ENCODE peak calls at places on chromosomes 3 and 15, in ten cellular contexts. S is effector memory CD8-positive, alpha-beta T cell; U is AG10803; A is astrocyte of the cerebellum; Y is activated T-cell treated with anti-CD3 and anti-CD28 coated beads for 1 hour; R is activated T-helper 2 cell treated with anti-CD3 and anti-CD28 coated beads, Interferon-gamma antibody, Interleukin-2, Interleukin-4, amounts not matched to agents 10 μg/mL and 5 μg/mL and 100 μg/mL, durations not matched to agents 14 hours and 24 hours and 36 hours; X is H7; C is T-helper 17 cell; G is stimulated activated naive CD4-positive, alpha-beta T cell; N is retina. H is an unnamed sample.

GRCh38 chr15:92449476-92449875 is 55.8 kb downstream of the ST8SIA2 start:
- DNase-seq in S (no peak), U (peak), A (peak), Y (no peak), R (no peak), X (no peak), C (no peak), G (no peak), N (no peak), H (no peak)

GRCh38 chr3:19013879-19014278 is 134.4 kb upstream of the KCNH8 start:
- DNase-seq in S (no peak), U (no peak), A (no peak), Y (no peak), R (no peak), X (no peak), C (no peak), G (no peak), N (no peak), H (no peak)

GRCh38 chr3:32181370-32181769 is 57.1 kb upstream of the CMTM8 start:
- DNase-seq in S (no peak), U (no peak), A (no peak), Y (no peak), R (no peak), X (no peak), C (no peak), G (no peak), N (peak), H (no peak)

GRCh38 chr3:57544181-57545125 is at the start of gene DNAH12:
- DNase-seq in S (no peak), U (no peak), A (peak), Y (no peak), R (no peak), X (peak), C (no peak), G (no peak), N (peak), H (no peak)

GRCh38 chr3:30140356-30140755 is 466.0 kb upstream of the TGFBR2 start:
- DNase-seq in S (no peak), U (peak), A (no peak), Y (no peak), R (no peak), X (no peak), C (no peak), G (no peak), N (no peak), H (no peak)

GRCh38 chr3:58429657-58430056 is 4.0 kb downstream of the PDHB start:
- DNase-seq in S (no peak), U (peak), A (peak), Y (no peak), R (no peak), X (no peak), C (no peak), G (no peak), N (no peak), H (no peak)

GRCh38 chr3:7106635-7107034 is 245.7 kb downstream of the GRM7 start:
- DNase-seq in S (no peak), U (no peak), A (no peak), Y (no peak), R (no peak), X (no peak), C (no peak), G (no peak), N (no peak), H (no peak)

GRCh38 chr15:52780172-52780980 is 9.8 kb downstream of the ONECUT1 start:
- DNase-seq in S (peak), U (peak), A (peak), Y (peak), R (peak), X (peak), C (peak), G (peak), N (peak), H (peak)

GRCh38 chr15:71329509-71330260 is 214.4 kb downstream of the THSD4 start:
- DNase-seq in S (no peak), U (peak), A (no peak), Y (no peak), R (no peak), X (no peak), C (no peak), G (no peak), N (no peak), H (no peak)

GRCh38 chr15:91100561-91101355 is 701 bp downstream of the SV2B start:
- DNase-seq in S (no peak), U (peak), A (no peak), Y (no peak), R (no peak), X (no peak), C (no peak), G (no peak), N (no peak), H (no peak)

GRCh38 chr3:70984756-70985155 is 598.8 kb downstream of the FOXP1 start:
- DNase-seq in S (no peak), U (peak), A (no peak), Y (no peak), R (no peak), X (no peak), C (no peak), G (no peak), N (no peak), H (no peak)

GRCh38 chr3:162317046-162317445 is 820.4 kb downstream of the OTOL1 start:
- DNase-seq in S (no peak), U (no peak), A (no peak), Y (no peak), R (no peak), X (no peak), C (no peak), G (no peak), N (no peak), H (no peak)

GRCh38 chr15:62739082-62739481 is 303.5 kb upstream of the TPM1 start:
- DNase-seq in S (no peak), U (peak), A (peak), Y (no peak), R (no peak), X (no peak), C (no peak), G (no peak), N (no peak), H (no peak)

GRCh38 chr3:105359098-105359762 is 7.5 kb upstream of the ALCAM start:
- DNase-seq in S (no peak), U (peak), A (no peak), Y (no peak), R (no peak), X (no peak), C (no peak), G (no peak), N (no peak), H (peak)

GRCh38 chr3:146187334-146187950 is 26.5 kb upstream of the PLOD2 start:
- DNase-seq in S (no peak), U (peak), A (no peak), Y (no peak), R (no peak), X (peak), C (no peak), G (no peak), N (peak), H (peak)

GRCh38 chr15:67843571-67844387 is 3.9 kb upstream of the RNU6-1 start:
- DNase-seq in S (no peak), U (no peak), A (no peak), Y (no peak), R (no peak), X (peak), C (no peak), G (no peak), N (peak), H (no peak)

GRCh38 chr15:63553388-63553791 is 43.8 kb upstream of the FBXL22 start:
- DNase-seq in S (no peak), U (peak), A (peak), Y (no peak), R (no peak), X (no peak), C (no peak), G (no peak), N (no peak), H (peak)

GRCh38 chr15:79046691-79047404 is 43.7 kb downstream of the RASGRF1 start:
- DNase-seq in S (no peak), U (no peak), A (no peak), Y (no peak), R (no peak), X (no peak), C (no peak), G (no peak), N (no peak), H (no peak)

GRCh38 chr3:46094506-46094905 is 67.2 kb upstream of the XCR1 start:
- DNase-seq in S (no peak), U (no peak), A (no peak), Y (no peak), R (no peak), X (no peak), C (no peak), G (no peak), N (no peak), H (peak)

GRCh38 chr15:38085931-38086562 is 151.6 kb downstream of the TMCO5A start:
- DNase-seq in S (no peak), U (peak), A (no peak), Y (no peak), R (no peak), X (no peak), C (no peak), G (no peak), N (no peak), H (no peak)

GRCh38 chr3:128784228-128784627 is 58.2 kb downstream of the RAB7A start:
- DNase-seq in S (peak), U (no peak), A (no peak), Y (peak), R (no peak), X (peak), C (no peak), G (peak), N (peak), H (peak)

H was measured in AML-193.